ENCODE peak calls at places on chromosome 22, in four cellular contexts. One of them, this sample, is unnamed.

GRCh38 chr22:33480118-33480517 is 421.9 kb upstream of the SYN3 start:
- DNase-seq in posterior vena cava: no peak
- DNase-seq in K562: no peak
- DNase-seq in AG08396: no peak
- DNase-seq in this sample: no peak

GRCh38 chr22:46592390-46592872 is 27.8 kb upstream of the GRAMD4 start:
- DNase-seq in posterior vena cava: no peak
- DNase-seq in K562: peak; percentile 54
- DNase-seq in AG08396: peak; percentile 72
- DNase-seq in this sample: peak; percentile 92

GRCh38 chr22:20125201-20126174 is 6.1 kb upstream of the ZDHHC8 start:
- DNase-seq in posterior vena cava: no peak
- DNase-seq in K562: no peak
- DNase-seq in AG08396: no peak
- DNase-seq in this sample: no peak

GRCh38 chr22:33971561-33971961 is 51.3 kb upstream of the LARGE1 start:
- DNase-seq in posterior vena cava: no peak
- DNase-seq in K562: no peak
- DNase-seq in AG08396: no peak
- DNase-seq in this sample: no peak

GRCh38 chr22:48901324-48901723 is 926.3 kb downstream of the BRD1 start:
- DNase-seq in posterior vena cava: peak; percentile 61
- DNase-seq in K562: no peak
- DNase-seq in AG08396: no peak
- DNase-seq in this sample: no peak

GRCh38 chr22:28594784-28595324 is 84.8 kb downstream of the TTC28 start:
- DNase-seq in posterior vena cava: no peak
- DNase-seq in K562: peak; percentile 25
- DNase-seq in AG08396: peak; percentile 39
- DNase-seq in this sample: no peak

GRCh38 chr22:40540265-40540664 is 96.3 kb downstream of the MRTFA start:
- DNase-seq in posterior vena cava: no peak
- DNase-seq in K562: no peak
- DNase-seq in AG08396: no peak
- DNase-seq in this sample: no peak

GRCh38 chr22:21450320-21450831 is 16.8 kb upstream of the TMEM191C start:
- DNase-seq in posterior vena cava: peak; percentile 64
- DNase-seq in K562: no peak
- DNase-seq in AG08396: no peak
- DNase-seq in this sample: peak; percentile 43

GRCh38 chr22:30743257-30744020 is 48.8 kb downstream of the OSBP2 start:
- DNase-seq in posterior vena cava: no peak
- DNase-seq in K562: no peak
- DNase-seq in AG08396: no peak
- DNase-seq in this sample: no peak

GRCh38 chr22:36358533-36359171 is 29.1 kb downstream of the MYH9 start:
- DNase-seq in posterior vena cava: no peak
- DNase-seq in K562: no peak
- DNase-seq in AG08396: no peak
- DNase-seq in this sample: no peak

GRCh38 chr22:31286360-31287255 is 5.7 kb downstream of the PIK3IP1 start:
- DNase-seq in posterior vena cava: no peak
- DNase-seq in K562: no peak
- DNase-seq in AG08396: no peak
- DNase-seq in this sample: no peak

GRCh38 chr22:50314455-50315288 is 7.2 kb upstream of the PLXNB2 start:
- DNase-seq in posterior vena cava: peak; percentile 89
- DNase-seq in K562: peak; percentile 61
- DNase-seq in AG08396: no peak
- DNase-seq in this sample: peak; percentile 95

GRCh38 chr22:49883294-49883640 is 29.6 kb downstream of the ZBED4 start:
- DNase-seq in posterior vena cava: no peak
- DNase-seq in K562: no peak
- DNase-seq in AG08396: peak; percentile 45
- DNase-seq in this sample: no peak

GRCh38 chr22:35555351-35555915 is 14.8 kb downstream of the RASD2 start:
- DNase-seq in posterior vena cava: no peak
- DNase-seq in K562: no peak
- DNase-seq in AG08396: no peak
- DNase-seq in this sample: no peak

GRCh38 chr22:44210721-44211120 is 30.0 kb downstream of the PARVG start:
- DNase-seq in posterior vena cava: peak; percentile 44
- DNase-seq in K562: no peak
- DNase-seq in AG08396: no peak
- DNase-seq in this sample: no peak

GRCh38 chr22:37353839-37354238 is 71.5 kb downstream of the CYTH4 start:
- DNase-seq in posterior vena cava: no peak
- DNase-seq in K562: no peak
- DNase-seq in AG08396: no peak
- DNase-seq in this sample: no peak

GRCh38 chr22:36871669-36872081 is 10.9 kb downstream of the NCF4 start:
- DNase-seq in posterior vena cava: no peak
- DNase-seq in K562: no peak
- DNase-seq in AG08396: no peak
- DNase-seq in this sample: no peak

GRCh38 chr22:46457502-46458488 is 79.6 kb downstream of the CELSR1 start:
- DNase-seq in posterior vena cava: no peak
- DNase-seq in K562: no peak
- DNase-seq in AG08396: no peak
- DNase-seq in this sample: no peak

GRCh38 chr22:21025266-21025665 is 7.1 kb downstream of the SLC7A4 start:
- DNase-seq in posterior vena cava: no peak
- DNase-seq in K562: no peak
- DNase-seq in AG08396: no peak
- DNase-seq in this sample: no peak

GRCh38 chr22:45462034-45462655 is 40.5 kb upstream of the FBLN1 start:
- DNase-seq in posterior vena cava: no peak
- DNase-seq in K562: no peak
- DNase-seq in AG08396: no peak
- DNase-seq in this sample: no peak

GRCh38 chr22:27409299-27409698 is 392.3 kb downstream of the MN1 start:
- DNase-seq in posterior vena cava: no peak
- DNase-seq in K562: no peak
- DNase-seq in AG08396: no peak
- DNase-seq in this sample: no peak

GRCh38 chr22:21444701-21445436 is 22.3 kb upstream of the TMEM191C start:
- DNase-seq in posterior vena cava: peak; percentile 50
- DNase-seq in K562: no peak
- DNase-seq in AG08396: no peak
- DNase-seq in this sample: peak; percentile 69

This sample was measured in spleen.